ENCODE peak calls at places on chromosomes 6 and 20, in ten cellular contexts. O, N, E, R, A, L, Z, H, Q and C are unnamed samples.

GRCh38 chr6:132962936-132963579 is 148.7 kb downstream of the RPS12 start:
- DNase-seq in R (peak; percentile 59), E (peak; percentile 81), Q (peak; percentile 44), Z (peak; percentile 77), L (peak; percentile 67), H (peak; percentile 36), O (peak; percentile 62), N (peak; percentile 57), A (peak; percentile 26), C (peak; percentile 61)

GRCh38 chr6:2129076-2129695 is 116.2 kb downstream of the GMDS start:
- DNase-seq in R (no peak), N (no peak), E (no peak), Z (no peak), L (no peak), O (no peak), H (no peak), Q (no peak), A (no peak), C (no peak)

GRCh38 chr6:37011656-37012378 is 6.4 kb downstream of the FGD2 start:
- DNase-seq in N (no peak), E (no peak), L (peak; percentile 37), O (no peak), H (no peak), R (no peak), A (no peak), Z (peak; percentile 79), Q (no peak), C (no peak)

GRCh38 chr6:140663094-140663493 is 1288.6 kb upstream of the CITED2 start:
- DNase-seq in R (no peak), L (no peak), N (no peak), E (no peak), Z (no peak), O (no peak), H (no peak), A (no peak), Q (no peak), C (no peak)

GRCh38 chr6:150016324-150017185 is 8.8 kb downstream of the RAET1L start:
- DNase-seq in R (peak; percentile 80), H (no peak), N (no peak), Z (peak; percentile 61), L (peak; percentile 75), Q (peak; percentile 37), E (peak; percentile 83), A (no peak), O (peak; percentile 65), C (peak; percentile 44)

GRCh38 chr6:44256291-44257006 is 879 bp downstream of the SLC35B2 start:
- DNase-seq in Q (no peak), L (no peak), E (no peak), A (no peak), O (no peak), Z (no peak), N (no peak), R (peak; percentile 37), H (no peak), C (no peak)

GRCh38 chr20:20856306-20856705 is 143.9 kb upstream of the RALGAPA2 start:
- DNase-seq in N (no peak), Z (no peak), A (no peak), H (no peak), Q (no peak), L (no peak), R (no peak), O (no peak), E (no peak), C (no peak)

GRCh38 chr6:160882741-160883340 is 108.7 kb upstream of the MAP3K4 start:
- DNase-seq in N (no peak), H (no peak), A (no peak), Q (no peak), L (no peak), E (no peak), O (no peak), R (no peak), Z (no peak), C (no peak)

GRCh38 chr6:154732824-154733609 is at the start of gene SCAF8:
- DNase-seq in N (peak; percentile 91), E (peak; percentile 84), H (peak; percentile 85), Q (peak; percentile 85), Z (peak; percentile 69), O (peak; percentile 53), A (peak; percentile 67), L (peak; percentile 63), R (peak; percentile 78), C (peak; percentile 89)

GRCh38 chr6:117253785-117254184 is 11.6 kb upstream of the VGLL2 start:
- DNase-seq in O (no peak), H (no peak), N (no peak), R (no peak), Z (no peak), E (no peak), Q (no peak), A (no peak), L (no peak), C (no peak)

GRCh38 chr6:109455502-109456282 is at the start of gene MICAL1:
- DNase-seq in E (peak; percentile 74), A (no peak), Q (peak; percentile 63), L (peak; percentile 62), N (peak; percentile 93), R (peak; percentile 70), H (peak; percentile 72), O (no peak), Z (peak; percentile 24), C (peak; percentile 96)
- TF ChIP-seq POLR2A in E (no peak), A (no peak), Q (peak; percentile 37), L (peak; percentile 20), N (peak; percentile 71), R (peak; percentile 48), H (peak; percentile 42), O (no peak), Z (no peak), C (peak; percentile 29)

DNA sequence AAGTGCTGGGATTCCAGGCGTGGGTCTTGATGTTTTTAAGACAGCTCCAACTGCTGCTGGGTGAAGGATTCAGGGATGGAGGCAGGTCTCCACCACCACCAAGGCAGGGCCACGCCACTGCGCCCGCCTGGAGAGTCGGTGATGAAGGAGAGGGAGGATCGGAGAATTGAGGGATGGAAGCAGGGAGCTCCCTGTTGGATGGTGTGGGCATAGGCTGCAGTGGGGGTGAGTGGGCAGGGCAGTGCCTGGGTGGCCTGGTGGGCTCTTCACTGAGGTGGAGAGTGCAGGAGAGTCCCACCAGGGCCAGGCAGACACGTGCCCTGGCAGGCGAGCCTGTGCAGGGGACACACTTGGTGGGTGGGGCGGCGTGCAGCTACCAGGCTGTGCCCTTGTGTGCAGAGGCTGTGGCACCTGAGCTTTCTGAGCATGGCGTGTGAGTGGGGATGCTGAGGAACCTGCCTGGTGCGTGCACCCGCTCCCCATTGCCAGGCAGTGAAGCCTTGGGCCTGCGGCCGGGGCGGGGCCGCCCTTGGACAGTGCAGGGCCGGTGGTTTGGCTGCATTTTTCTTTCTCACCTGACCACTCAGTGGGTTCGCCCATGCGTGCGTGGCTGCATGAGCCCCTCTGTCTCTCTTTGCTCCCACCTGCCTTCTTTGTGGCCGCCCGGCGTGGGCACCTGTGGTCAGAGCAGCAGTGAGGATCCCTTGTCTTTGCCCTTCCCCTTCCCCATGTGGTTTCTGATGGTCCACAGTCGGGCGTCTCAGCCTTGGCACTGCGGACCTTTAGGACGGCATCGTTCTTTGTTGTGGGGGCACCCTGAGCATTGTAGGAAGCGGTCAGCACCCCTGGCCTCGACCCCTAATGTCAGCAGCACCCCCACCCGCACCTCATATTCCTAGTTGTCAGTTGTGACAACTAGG is 11.3 kb downstream of the RBM38 start:
- DNase-seq in Z (no peak), H (no peak), R (no peak), Q (no peak), E (no peak), L (no peak), O (no peak), A (no peak), N (no peak), C (no peak)
- TF ChIP-seq POLR2A in Z (no peak), H (no peak), R (no peak), Q (no peak), E (no peak), L (no peak), O (no peak), A (no peak), N (no peak), C (no peak)

GRCh38 chr6:153484056-153484455 is 353.0 kb upstream of the RGS17 start:
- DNase-seq in N (no peak), R (no peak), L (no peak), O (no peak), E (no peak), H (no peak), Z (no peak), A (no peak), Q (no peak), C (no peak)

GRCh38 chr6:153489479-153489878 is 358.4 kb upstream of the RGS17 start:
- DNase-seq in N (no peak), O (no peak), R (no peak), L (no peak), Z (no peak), Q (no peak), E (no peak), A (no peak), H (no peak), C (no peak)

GRCh38 chr6:153488267-153488666 is 357.2 kb upstream of the RGS17 start:
- DNase-seq in N (no peak), H (no peak), E (no peak), R (no peak), O (no peak), A (no peak), L (no peak), Q (no peak), Z (no peak), C (no peak)

DNA sequence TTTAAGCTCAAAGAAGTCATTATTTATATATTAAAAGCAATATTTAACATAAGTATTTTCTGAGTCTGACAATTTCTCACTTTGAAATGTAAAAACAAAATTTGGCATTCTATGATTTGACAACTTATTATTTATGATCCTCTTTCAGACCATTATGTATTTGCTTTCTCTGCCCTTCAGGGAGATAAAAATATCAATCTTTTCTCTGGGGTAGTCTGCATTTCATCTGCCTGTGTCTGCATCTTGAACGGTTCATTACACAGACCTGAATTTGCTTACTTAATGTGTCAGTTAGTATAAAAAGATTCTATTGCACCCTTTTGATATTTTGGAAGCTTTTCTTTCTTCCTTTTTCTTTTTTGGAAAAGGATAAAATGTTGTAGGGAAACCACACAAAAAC is 354.0 kb upstream of the RGS17 start:
- DNase-seq in H (no peak), E (no peak), A (no peak), Q (no peak), R (no peak), L (no peak), O (no peak), Z (no peak), N (no peak), C (no peak)
- TF ChIP-seq POLR2A in H (no peak), E (no peak), A (no peak), Q (no peak), R (no peak), L (no peak), O (no peak), Z (no peak), N (no peak), C (no peak)

DNA sequence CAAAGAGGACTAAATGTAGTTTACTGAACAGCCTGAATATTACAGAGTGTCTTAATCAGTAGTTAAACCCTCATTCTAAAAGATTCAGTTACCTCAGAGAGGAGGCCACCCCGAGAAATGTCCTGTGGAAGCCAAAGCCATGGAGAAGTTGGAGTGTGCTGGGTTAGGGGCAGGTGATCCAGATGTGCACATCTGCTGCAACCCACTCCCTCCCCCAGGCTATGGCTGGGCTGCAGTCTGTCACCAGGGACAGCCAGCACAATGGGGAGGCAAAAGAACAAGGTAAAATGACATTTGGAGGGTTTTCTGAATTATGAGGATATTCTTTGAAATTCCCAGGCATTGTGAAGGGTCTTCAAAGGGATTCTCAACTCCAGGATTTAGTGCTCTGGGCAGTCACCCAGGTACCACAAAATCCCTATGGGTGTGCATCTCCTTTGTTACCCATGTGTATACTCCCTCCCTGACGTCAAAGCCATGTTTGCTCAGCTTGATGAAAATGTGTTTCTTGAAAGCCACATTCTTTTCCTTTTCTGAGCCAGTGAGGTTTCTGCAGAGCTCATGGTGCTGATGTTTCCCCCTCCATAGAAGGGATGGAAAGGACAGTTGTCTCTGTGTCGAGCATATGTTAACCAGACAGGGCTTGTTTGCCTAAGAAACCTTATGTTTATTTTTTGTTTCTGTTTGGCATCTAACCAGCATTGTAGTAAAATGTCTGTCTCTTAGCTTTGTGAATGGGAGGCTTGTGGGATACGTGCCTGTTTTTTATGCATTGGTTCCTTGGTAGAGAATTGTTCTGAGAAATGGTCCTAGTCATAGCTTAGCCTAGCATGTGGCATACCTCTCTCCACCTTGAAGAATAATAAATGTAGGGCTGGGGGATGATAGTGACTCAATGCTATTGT is 212.4 kb upstream of the TBX18 start:
- DNase-seq in A (no peak), N (no peak), E (no peak), Q (no peak), O (no peak), Z (no peak), H (no peak), L (peak; percentile 7), R (no peak), C (no peak)
- TF ChIP-seq POLR2A in A (no peak), N (no peak), E (no peak), Q (no peak), O (no peak), Z (no peak), H (no peak), L (no peak), R (no peak), C (no peak)